ENCODE peak calls at places on chromosomes 6 and 20, in five cellular contexts. One of them, this sample, is unnamed.

GRCh38 chr6:16524380-16524707 is 236.9 kb downstream of the ATXN1 start:
- DNase-seq in HTR-8/SVneo: no peak
- DNase-seq in HFFc6: peak
- DNase-seq in neuronal stem cell: no peak
- DNase-seq in NCI-H187 treated with DMSO at 0.1 percent for 48 hours: no peak
- DNase-seq in this sample: peak

GRCh38 chr6:99344289-99344688 is 5.2 kb downstream of the FAXC start:
- DNase-seq in HTR-8/SVneo: peak
- DNase-seq in HFFc6: peak
- DNase-seq in neuronal stem cell: no peak
- DNase-seq in NCI-H187 treated with DMSO at 0.1 percent for 48 hours: no peak
- DNase-seq in this sample: no peak

GRCh38 chr6:165847407-165848098 is 184.5 kb upstream of the PDE10A start:
- DNase-seq in HTR-8/SVneo: no peak
- DNase-seq in HFFc6: no peak
- DNase-seq in neuronal stem cell: no peak
- DNase-seq in NCI-H187 treated with DMSO at 0.1 percent for 48 hours: no peak
- DNase-seq in this sample: no peak

GRCh38 chr20:62382306-62383198 is 4.4 kb upstream of the RPS21 start:
- DNase-seq in HTR-8/SVneo: peak
- DNase-seq in HFFc6: peak
- DNase-seq in neuronal stem cell: peak
- DNase-seq in NCI-H187 treated with DMSO at 0.1 percent for 48 hours: peak
- DNase-seq in this sample: peak

GRCh38 chr20:52103911-52104545 is 87.6 kb downstream of the ZFP64 start:
- DNase-seq in HTR-8/SVneo: peak
- DNase-seq in HFFc6: no peak
- DNase-seq in neuronal stem cell: no peak
- DNase-seq in NCI-H187 treated with DMSO at 0.1 percent for 48 hours: no peak
- DNase-seq in this sample: no peak

GRCh38 chr20:37990571-37991151 is 42.6 kb downstream of the TTI1 start:
- DNase-seq in HTR-8/SVneo: no peak
- DNase-seq in HFFc6: peak
- DNase-seq in neuronal stem cell: no peak
- DNase-seq in NCI-H187 treated with DMSO at 0.1 percent for 48 hours: no peak
- DNase-seq in this sample: peak

GRCh38 chr6:81766482-81767069 is 14.1 kb upstream of the TENT5A start:
- DNase-seq in HTR-8/SVneo: no peak
- DNase-seq in HFFc6: peak
- DNase-seq in neuronal stem cell: no peak
- DNase-seq in NCI-H187 treated with DMSO at 0.1 percent for 48 hours: no peak
- DNase-seq in this sample: no peak

GRCh38 chr6:36822506-36823269 is 16.6 kb downstream of the CPNE5 start:
- DNase-seq in HTR-8/SVneo: no peak
- DNase-seq in HFFc6: no peak
- DNase-seq in neuronal stem cell: no peak
- DNase-seq in NCI-H187 treated with DMSO at 0.1 percent for 48 hours: no peak
- DNase-seq in this sample: no peak

GRCh38 chr6:44478591-44479254 is 91.2 kb downstream of the CDC5L start:
- DNase-seq in HTR-8/SVneo: no peak
- DNase-seq in HFFc6: no peak
- DNase-seq in neuronal stem cell: no peak
- DNase-seq in NCI-H187 treated with DMSO at 0.1 percent for 48 hours: no peak
- DNase-seq in this sample: no peak

GRCh38 chr6:110140650-110141049 is 38.8 kb downstream of the WASF1 start:
- DNase-seq in HTR-8/SVneo: peak
- DNase-seq in HFFc6: peak
- DNase-seq in neuronal stem cell: no peak
- DNase-seq in NCI-H187 treated with DMSO at 0.1 percent for 48 hours: no peak
- DNase-seq in this sample: peak

GRCh38 chr6:133895573-133896343 is 6.8 kb downstream of the TCF21 start:
- DNase-seq in HTR-8/SVneo: no peak
- DNase-seq in HFFc6: no peak
- DNase-seq in neuronal stem cell: peak
- DNase-seq in NCI-H187 treated with DMSO at 0.1 percent for 48 hours: no peak
- DNase-seq in this sample: peak

GRCh38 chr6:108157234-108157971 is 8.4 kb upstream of the NR2E1 start:
- DNase-seq in HTR-8/SVneo: no peak
- DNase-seq in HFFc6: no peak
- DNase-seq in neuronal stem cell: peak
- DNase-seq in NCI-H187 treated with DMSO at 0.1 percent for 48 hours: no peak
- DNase-seq in this sample: no peak

GRCh38 chr6:152981989-152982767 is 663 bp downstream of the FBXO5 start:
- DNase-seq in HTR-8/SVneo: no peak
- DNase-seq in HFFc6: no peak
- DNase-seq in neuronal stem cell: no peak
- DNase-seq in NCI-H187 treated with DMSO at 0.1 percent for 48 hours: no peak
- DNase-seq in this sample: no peak

GRCh38 chr6:167825759-167826229 is 917 bp upstream of the AFDN start:
- DNase-seq in HTR-8/SVneo: peak
- DNase-seq in HFFc6: no peak
- DNase-seq in neuronal stem cell: no peak
- DNase-seq in NCI-H187 treated with DMSO at 0.1 percent for 48 hours: no peak
- DNase-seq in this sample: peak

This sample was measured in cardiac muscle cell.